ENCODE peak calls at places on chromosomes 7 and 10, in four cellular contexts. B is upper lobe of left lung, F is ovary, M is Caco-2. V is an unnamed sample. For H3K36me3, the result is how much of the 10 kb centered on the place peaks cover.

GRCh38 chr10:100775346-100775745 is 30.0 kb downstream of the PAX2 start:
- DNase-seq in B (no peak), F (no peak), M (no peak), V (no peak)

GRCh38 chr10:124675261-124675660 is 68.9 kb downstream of the FAM53B start:
- DNase-seq in B (no peak), F (no peak), M (no peak), V (no peak)

GRCh38 chr7:28988818-28989595 is 30.9 kb upstream of the TRIL start:
- DNase-seq in B (no peak), F (no peak), M (no peak), V (peak)

GRCh38 chr7:55048221-55048859 is 29.5 kb downstream of the EGFR start:
- DNase-seq in B (peak), F (no peak), M (no peak), V (no peak)

GRCh38 chr10:42637142-42637541 is 1.2 kb downstream of the ZNF33B start:
- DNase-seq in B (no peak), F (no peak), M (no peak), V (no peak)

GRCh38 chr10:28326516-28327493 is 23.9 kb upstream of the MPP7 start:
- DNase-seq in B (peak), F (no peak), M (no peak), V (peak)

GRCh38 chr7:22858640-22859561 is 36.3 kb upstream of the TOMM7 start:
- DNase-seq in B (peak), F (no peak), M (no peak), V (no peak)

GRCh38 chr7:131106681-131107342 is 220.9 kb upstream of the MKLN1 start:
- DNase-seq in B (peak), F (peak), M (peak), V (no peak)

GRCh38 chr7:11706666-11707605 is 125.1 kb downstream of the THSD7A start:
- DNase-seq in B (peak), F (no peak), M (no peak), V (no peak)

GRCh38 chr10:77926566-77927342 is at the start of gene DLG5:
- DNase-seq in B (peak), F (peak), M (peak), V (no peak)

GRCh38 chr7:148912151-148912550 is 28.1 kb upstream of the EZH2 start:
- DNase-seq in B (no peak), F (no peak), M (no peak), V (no peak)

GRCh38 chr7:27427416-27427815 is 184.8 kb downstream of the EVX1 start:
- DNase-seq in B (no peak), F (no peak), M (no peak), V (no peak)

GRCh38 chr10:11279286-11279685 is 261.6 kb downstream of the CELF2 start:
- DNase-seq in B (no peak), F (no peak), M (no peak), V (no peak)

GRCh38 chr10:91194497-91195179 is 25.8 kb upstream of the PCGF5 start:
- DNase-seq in B (no peak), F (no peak), M (no peak), V (no peak)

GRCh38 chr10:133124357-133125211 is 35.4 kb upstream of the KNDC1 start:
- DNase-seq in B (peak), F (peak), M (peak), V (no peak)

GRCh38 chr10:69847458-69847857 is 45.8 kb downstream of the COL13A1 start:
- DNase-seq in B (no peak), F (no peak), M (no peak), V (no peak)

GRCh38 chr10:131035779-131036178 is 275.7 kb downstream of the TCERG1L start:
- DNase-seq in B (no peak), F (no peak), M (no peak), V (peak)

GRCh38 chr10:86135191-86135590 is 231.4 kb downstream of the GRID1 start:
- DNase-seq in B (no peak), F (no peak), M (no peak), V (no peak)

GRCh38 chr10:73591935-73592699 is 975 bp upstream of the USP54 start:
- DNase-seq in B (peak), F (peak), M (peak), V (peak)
- H3K36me3 ChIP-seq in B (under half), F (under half), M (under half), V (under half)

GRCh38 chr10:5782174-5782573 is 31.1 kb downstream of the GDI2 start:
- DNase-seq in B (no peak), F (no peak), M (no peak), V (no peak)
- H3K36me3 ChIP-seq in B (under half), F (under half), M (under half), V (under half)

DNA sequence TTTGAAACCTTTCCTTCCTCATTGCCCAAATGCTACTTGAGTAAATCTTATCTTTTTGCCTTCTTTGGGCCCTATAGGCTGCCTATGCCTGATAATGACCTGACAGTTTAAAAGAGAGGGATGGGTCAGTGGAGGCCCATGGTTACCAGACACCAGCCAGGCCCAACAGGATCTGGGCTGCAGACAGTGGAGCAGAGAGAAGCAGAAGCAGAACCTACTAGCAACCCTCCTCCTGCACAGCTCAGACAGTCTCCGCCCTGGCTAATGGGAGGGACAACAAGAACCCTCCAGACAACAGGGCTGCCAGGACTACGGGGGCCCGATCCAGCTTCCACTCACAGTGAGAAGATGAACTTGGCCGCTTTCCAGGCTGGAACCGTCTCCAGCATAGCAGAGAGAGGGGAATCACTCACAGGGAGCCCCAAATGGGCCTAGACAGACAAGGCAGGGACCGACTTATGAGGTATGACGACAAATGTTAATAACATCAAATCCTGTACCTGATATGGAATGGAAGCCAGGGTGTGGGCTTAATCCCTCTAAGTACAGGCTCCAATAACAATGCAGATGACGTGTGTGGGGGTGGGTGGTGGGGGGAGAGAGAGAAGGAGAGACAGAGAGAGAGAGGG is 31.7 kb upstream of the DGKI start:
- DNase-seq in B (peak), F (peak), M (no peak), V (peak)
- H3K36me3 ChIP-seq in B (under half), F (under half), M (under half), V (under half)

GRCh38 chr7:137893143-137893742 is 46.5 kb upstream of the DGKI start:
- DNase-seq in B (no peak), F (no peak), M (no peak), V (no peak)
- H3K36me3 ChIP-seq in B (under half), F (under half), M (under half), V (under half)

GRCh38 chr10:62085404-62085803 is 183.2 kb downstream of the RTKN2 start:
- DNase-seq in B (no peak), F (no peak), M (no peak), V (no peak)
- H3K36me3 ChIP-seq in B (under half), F (under half), M (under half), V (under half)

DNA sequence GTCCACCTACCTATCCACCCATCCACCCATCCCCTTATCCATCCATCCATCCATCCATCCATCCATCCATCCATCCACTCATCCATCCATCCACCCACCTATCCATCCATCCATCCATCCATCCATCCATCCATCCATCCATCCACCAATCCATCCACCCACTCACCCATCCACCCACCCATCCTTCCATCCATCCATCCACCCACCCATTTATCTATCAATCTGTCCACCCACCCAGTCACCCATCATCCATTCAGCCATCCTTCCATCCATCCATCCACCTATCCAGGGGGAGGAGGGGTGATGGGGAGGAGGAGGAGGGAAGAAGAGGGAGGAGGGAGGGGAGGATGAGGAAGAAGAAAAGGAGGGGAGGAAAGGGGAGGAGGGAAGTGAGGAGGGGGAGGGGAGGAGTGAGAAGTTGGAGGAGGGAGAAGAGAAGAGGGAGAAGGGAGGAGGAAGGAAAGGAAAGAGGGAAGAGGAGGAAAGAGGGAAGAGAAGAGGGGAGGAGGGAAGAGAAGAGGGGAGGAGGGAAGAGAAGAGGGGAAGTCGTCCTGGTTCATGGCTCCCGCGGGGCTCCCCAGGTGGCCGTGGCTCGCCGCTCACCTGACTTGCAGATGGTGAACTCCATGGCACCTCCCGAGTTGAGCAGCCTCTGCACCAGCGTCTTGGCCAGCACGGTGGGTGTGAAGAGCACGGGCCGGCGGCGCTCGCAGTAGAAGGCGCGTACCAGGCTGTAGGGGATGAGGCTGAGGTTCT is 68.8 kb upstream of the GNA12 start:
- DNase-seq in B (no peak), F (no peak), M (no peak), V (no peak)
- H3K36me3 ChIP-seq in B (under half), F (under half), M (under half), V (under half)

DNA sequence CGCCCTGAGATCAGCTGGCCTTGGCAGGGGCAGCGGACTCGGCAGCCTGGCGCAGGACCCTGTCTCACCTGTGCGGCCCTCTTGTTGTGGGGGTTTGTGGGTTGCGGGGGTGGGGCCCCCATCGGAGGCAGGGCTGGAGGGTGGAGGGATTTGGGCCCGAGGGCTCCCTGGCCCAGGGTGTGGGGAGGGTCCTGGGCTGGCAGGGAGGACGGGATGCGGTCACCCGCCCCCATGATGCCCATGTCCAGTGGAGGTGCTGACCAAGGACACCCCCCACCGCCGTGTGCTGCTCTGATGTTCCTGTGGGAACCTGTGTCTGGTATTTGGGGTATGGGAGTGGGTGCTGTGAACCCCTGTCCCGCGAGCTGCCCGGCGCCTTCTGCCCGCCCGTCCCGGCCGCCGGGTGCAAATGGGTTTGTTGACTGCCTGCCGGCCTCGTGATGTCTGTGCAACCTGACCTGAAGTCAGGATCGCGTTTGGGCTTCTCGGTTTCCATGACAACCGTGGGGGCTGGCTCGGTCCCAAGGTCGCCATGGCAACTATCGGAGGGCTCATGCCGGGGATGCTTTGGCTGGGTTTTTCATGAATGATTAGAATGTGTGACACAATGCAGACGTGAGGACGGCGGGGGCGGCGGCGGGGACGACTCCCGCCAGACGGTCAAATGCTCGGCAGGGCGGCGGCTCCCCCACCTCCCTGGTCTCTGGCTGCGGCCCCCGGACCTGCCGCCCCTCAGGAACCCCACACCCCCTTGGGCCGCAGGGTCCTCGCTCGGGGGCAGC is 7.3 kb downstream of the MAFK start:
- DNase-seq in B (peak), F (peak), M (peak), V (peak)
- H3K36me3 ChIP-seq in B (under half), F (under half), M (under half), V (under half)

DNA sequence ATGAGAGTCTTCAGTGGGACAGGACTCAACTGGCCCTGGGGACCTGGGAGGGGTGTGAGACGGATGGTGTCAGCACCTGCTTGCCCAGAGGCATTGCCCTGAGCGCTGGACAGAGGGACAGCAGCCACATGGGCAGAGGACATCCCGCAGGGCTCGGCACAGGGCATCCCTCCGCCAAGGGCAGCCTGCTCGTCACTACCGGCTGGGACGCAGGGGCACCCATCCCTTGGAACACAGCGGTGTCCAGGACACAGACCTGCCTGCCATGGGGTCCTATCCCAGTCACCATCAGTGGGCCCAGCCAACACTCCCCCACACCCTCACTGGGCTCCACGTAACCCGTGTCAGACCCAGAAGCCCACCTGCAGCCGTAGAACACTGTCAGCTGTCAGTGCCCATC is 109.3 kb downstream of the LARP4B start:
- DNase-seq in B (no peak), F (no peak), M (no peak), V (no peak)
- H3K36me3 ChIP-seq in B (under half), F (under half), M (under half), V (half or more)

GRCh38 chr7:106279425-106280182 is 5.2 kb downstream of the NAMPT start:
- DNase-seq in B (no peak), F (no peak), M (no peak), V (no peak)
- H3K36me3 ChIP-seq in B (under half), F (under half), M (under half), V (under half)

GRCh38 chr7:139086454-139086853 is 23.1 kb downstream of the ZC3HAV1 start:
- DNase-seq in B (no peak), F (no peak), M (no peak), V (no peak)

GRCh38 chr7:139088268-139088667 is 21.3 kb downstream of the ZC3HAV1 start:
- DNase-seq in B (no peak), F (no peak), M (no peak), V (no peak)

GRCh38 chr7:139091677-139091996 is 17.9 kb downstream of the ZC3HAV1 start:
- DNase-seq in B (no peak), F (no peak), M (no peak), V (no peak)

GRCh38 chr7:139087212-139087611 is 22.3 kb downstream of the ZC3HAV1 start:
- DNase-seq in B (no peak), F (no peak), M (no peak), V (no peak)

DNA sequence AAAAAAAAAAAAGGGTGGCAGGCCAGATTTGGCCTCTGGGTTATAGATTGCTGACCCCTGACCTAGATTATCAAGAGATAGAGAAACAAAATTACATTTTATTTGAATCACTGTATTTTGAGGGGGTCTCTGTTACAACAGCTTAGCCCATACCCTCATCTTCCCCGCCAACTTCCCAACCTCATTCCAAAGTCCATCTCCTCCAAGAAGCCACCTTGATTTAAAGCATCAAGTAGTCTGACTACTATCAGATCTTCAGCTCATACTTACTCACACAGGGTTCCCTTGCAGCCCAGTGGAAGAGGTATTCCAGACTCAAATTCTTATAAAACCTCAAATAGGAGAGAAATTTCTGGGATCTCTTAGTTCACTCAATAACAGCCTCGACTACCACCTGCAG is 20.4 kb downstream of the ZC3HAV1 start:
- DNase-seq in B (no peak), F (no peak), M (no peak), V (no peak)
- H3K36me3 ChIP-seq in B (under half), F (under half), M (under half), V (under half)